ENCODE peak calls at places on chromosomes 11 and 22, in seven cellular contexts. One of them, this sample, is unnamed.
A peak's percentile ranks its signal among the peaks of the same experiment; 100 is the strongest.

GRCh38 chr11:115872418-115872817 is 368.2 kb upstream of the CADM1 start:
- DNase-seq in RWPE2: no peak
- DNase-seq in cardiac muscle cell: no peak
- DNase-seq in PC-3: no peak
- DNase-seq in iPS DF 6.9: no peak
- DNase-seq in right cardiac atrium: no peak
- DNase-seq in pancreas: no peak
- DNase-seq in this sample: no peak

GRCh38 chr11:2523821-2524391 is 79.1 kb downstream of the KCNQ1 start:
- DNase-seq in RWPE2: no peak
- DNase-seq in cardiac muscle cell: no peak
- DNase-seq in PC-3: no peak
- DNase-seq in iPS DF 6.9: no peak
- DNase-seq in right cardiac atrium: peak; percentile 20
- DNase-seq in pancreas: peak; percentile 1
- DNase-seq in this sample: no peak

GRCh38 chr22:39300198-39300830 is 19.1 kb downstream of the RPL3 start:
- DNase-seq in RWPE2: no peak
- DNase-seq in cardiac muscle cell: peak; percentile 32
- DNase-seq in PC-3: no peak
- DNase-seq in iPS DF 6.9: no peak
- DNase-seq in right cardiac atrium: peak; percentile 73
- DNase-seq in pancreas: no peak
- DNase-seq in this sample: no peak

GRCh38 chr11:130874955-130875531 is 41.2 kb downstream of the SNX19 start:
- DNase-seq in RWPE2: no peak
- DNase-seq in cardiac muscle cell: no peak
- DNase-seq in PC-3: no peak
- DNase-seq in iPS DF 6.9: no peak
- DNase-seq in right cardiac atrium: no peak
- DNase-seq in pancreas: no peak
- DNase-seq in this sample: no peak

GRCh38 chr11:58629857-58630256 is 7.4 kb downstream of the CNTF start:
- DNase-seq in RWPE2: no peak
- DNase-seq in cardiac muscle cell: peak; percentile 53
- DNase-seq in PC-3: peak; percentile 67
- DNase-seq in iPS DF 6.9: peak; percentile 37
- DNase-seq in right cardiac atrium: no peak
- DNase-seq in pancreas: no peak
- DNase-seq in this sample: no peak

GRCh38 chr22:42317691-42318547 is 47.5 kb upstream of the TCF20 start:
- DNase-seq in RWPE2: no peak
- DNase-seq in cardiac muscle cell: no peak
- DNase-seq in PC-3: no peak
- DNase-seq in iPS DF 6.9: no peak
- DNase-seq in right cardiac atrium: no peak
- DNase-seq in pancreas: no peak
- DNase-seq in this sample: peak; percentile 67

GRCh38 chr11:34356918-34357645 is 728 bp downstream of the ABTB2 start:
- DNase-seq in RWPE2: peak; percentile 75
- DNase-seq in cardiac muscle cell: peak; percentile 80
- DNase-seq in PC-3: peak; percentile 52
- DNase-seq in iPS DF 6.9: no peak
- DNase-seq in right cardiac atrium: peak; percentile 84
- DNase-seq in pancreas: peak; percentile 56
- DNase-seq in this sample: peak; percentile 63

GRCh38 chr11:17734418-17734911 is at the start of gene KCNC1:
- DNase-seq in RWPE2: no peak
- DNase-seq in cardiac muscle cell: peak; percentile 82
- DNase-seq in PC-3: no peak
- DNase-seq in iPS DF 6.9: no peak
- DNase-seq in right cardiac atrium: no peak
- DNase-seq in pancreas: peak; percentile 32
- DNase-seq in this sample: peak; percentile 21

GRCh38 chr11:14148653-14149273 is 186.2 kb downstream of the SPON1 start:
- DNase-seq in RWPE2: no peak
- DNase-seq in cardiac muscle cell: peak; percentile 49
- DNase-seq in PC-3: peak; percentile 72
- DNase-seq in iPS DF 6.9: no peak
- DNase-seq in right cardiac atrium: no peak
- DNase-seq in pancreas: no peak
- DNase-seq in this sample: no peak

GRCh38 chr22:30573594-30574094 is 821 bp downstream of the GAL3ST1 start:
- DNase-seq in RWPE2: no peak
- DNase-seq in cardiac muscle cell: no peak
- DNase-seq in PC-3: peak; percentile 15
- DNase-seq in iPS DF 6.9: no peak
- DNase-seq in right cardiac atrium: no peak
- DNase-seq in pancreas: peak; percentile 34
- DNase-seq in this sample: no peak

GRCh38 chr11:74134661-74135515 is 35.9 kb downstream of the C2CD3 start:
- DNase-seq in RWPE2: peak; percentile 79
- DNase-seq in cardiac muscle cell: no peak
- DNase-seq in PC-3: no peak
- DNase-seq in iPS DF 6.9: no peak
- DNase-seq in right cardiac atrium: no peak
- DNase-seq in pancreas: no peak
- DNase-seq in this sample: peak; percentile 63

GRCh38 chr11:67409261-67409666 is 5.4 kb downstream of the TBC1D10C start:
- DNase-seq in RWPE2: no peak
- DNase-seq in cardiac muscle cell: no peak
- DNase-seq in PC-3: no peak
- DNase-seq in iPS DF 6.9: no peak
- DNase-seq in right cardiac atrium: no peak
- DNase-seq in pancreas: no peak
- DNase-seq in this sample: no peak

GRCh38 chr11:67410984-67411784 is 4.3 kb upstream of the CARNS1 start:
- DNase-seq in RWPE2: no peak
- DNase-seq in cardiac muscle cell: no peak
- DNase-seq in PC-3: no peak
- DNase-seq in iPS DF 6.9: no peak
- DNase-seq in right cardiac atrium: no peak
- DNase-seq in pancreas: no peak
- DNase-seq in this sample: no peak

GRCh38 chr11:67410369-67410831 is 5.1 kb upstream of the CARNS1 start:
- DNase-seq in RWPE2: no peak
- DNase-seq in cardiac muscle cell: no peak
- DNase-seq in PC-3: no peak
- DNase-seq in iPS DF 6.9: no peak
- DNase-seq in right cardiac atrium: no peak
- DNase-seq in pancreas: no peak
- DNase-seq in this sample: no peak

GRCh38 chr11:67408437-67409200 is 4.7 kb downstream of the TBC1D10C start:
- DNase-seq in RWPE2: no peak
- DNase-seq in cardiac muscle cell: no peak
- DNase-seq in PC-3: no peak
- DNase-seq in iPS DF 6.9: no peak
- DNase-seq in right cardiac atrium: no peak
- DNase-seq in pancreas: no peak
- DNase-seq in this sample: no peak

GRCh38 chr11:67409781-67410368 is 5.6 kb upstream of the CARNS1 start:
- DNase-seq in RWPE2: no peak
- DNase-seq in cardiac muscle cell: peak; percentile 49
- DNase-seq in PC-3: peak; percentile 53
- DNase-seq in iPS DF 6.9: no peak
- DNase-seq in right cardiac atrium: peak; percentile 51
- DNase-seq in pancreas: peak; percentile 61
- DNase-seq in this sample: no peak
- H3K27me3 ChIP-seq in RWPE2: no peaks in the 10 kb centered on the region
- H3K27me3 ChIP-seq in cardiac muscle cell: peaks cover 3% of the 10 kb centered on the region
- H3K27me3 ChIP-seq in PC-3: no peaks in the 10 kb centered on the region
- H3K27me3 ChIP-seq in iPS DF 6.9: no peaks in the 10 kb centered on the region
- H3K27me3 ChIP-seq in right cardiac atrium: no peaks in the 10 kb centered on the region
- H3K27me3 ChIP-seq in pancreas: no peaks in the 10 kb centered on the region
- H3K27me3 ChIP-seq in this sample: no peaks in the 10 kb centered on the region

GRCh38 chr11:27362032-27362431 is 983 bp downstream of the CCDC34 start:
- DNase-seq in RWPE2: no peak
- DNase-seq in cardiac muscle cell: no peak
- DNase-seq in PC-3: peak; percentile 55
- DNase-seq in iPS DF 6.9: no peak
- DNase-seq in right cardiac atrium: no peak
- DNase-seq in pancreas: no peak
- DNase-seq in this sample: no peak

GRCh38 chr11:27367881-27368280 is 4.9 kb upstream of the CCDC34 start:
- DNase-seq in RWPE2: no peak
- DNase-seq in cardiac muscle cell: no peak
- DNase-seq in PC-3: no peak
- DNase-seq in iPS DF 6.9: no peak
- DNase-seq in right cardiac atrium: no peak
- DNase-seq in pancreas: no peak
- DNase-seq in this sample: no peak

GRCh38 chr11:27363576-27364115 is 631 bp upstream of the CCDC34 start:
- DNase-seq in RWPE2: no peak
- DNase-seq in cardiac muscle cell: no peak
- DNase-seq in PC-3: no peak
- DNase-seq in iPS DF 6.9: no peak
- DNase-seq in right cardiac atrium: no peak
- DNase-seq in pancreas: no peak
- DNase-seq in this sample: no peak

GRCh38 chr11:27358306-27358705 is 4.7 kb downstream of the CCDC34 start:
- DNase-seq in RWPE2: no peak
- DNase-seq in cardiac muscle cell: no peak
- DNase-seq in PC-3: no peak
- DNase-seq in iPS DF 6.9: no peak
- DNase-seq in right cardiac atrium: no peak
- DNase-seq in pancreas: no peak
- DNase-seq in this sample: no peak

DNA sequence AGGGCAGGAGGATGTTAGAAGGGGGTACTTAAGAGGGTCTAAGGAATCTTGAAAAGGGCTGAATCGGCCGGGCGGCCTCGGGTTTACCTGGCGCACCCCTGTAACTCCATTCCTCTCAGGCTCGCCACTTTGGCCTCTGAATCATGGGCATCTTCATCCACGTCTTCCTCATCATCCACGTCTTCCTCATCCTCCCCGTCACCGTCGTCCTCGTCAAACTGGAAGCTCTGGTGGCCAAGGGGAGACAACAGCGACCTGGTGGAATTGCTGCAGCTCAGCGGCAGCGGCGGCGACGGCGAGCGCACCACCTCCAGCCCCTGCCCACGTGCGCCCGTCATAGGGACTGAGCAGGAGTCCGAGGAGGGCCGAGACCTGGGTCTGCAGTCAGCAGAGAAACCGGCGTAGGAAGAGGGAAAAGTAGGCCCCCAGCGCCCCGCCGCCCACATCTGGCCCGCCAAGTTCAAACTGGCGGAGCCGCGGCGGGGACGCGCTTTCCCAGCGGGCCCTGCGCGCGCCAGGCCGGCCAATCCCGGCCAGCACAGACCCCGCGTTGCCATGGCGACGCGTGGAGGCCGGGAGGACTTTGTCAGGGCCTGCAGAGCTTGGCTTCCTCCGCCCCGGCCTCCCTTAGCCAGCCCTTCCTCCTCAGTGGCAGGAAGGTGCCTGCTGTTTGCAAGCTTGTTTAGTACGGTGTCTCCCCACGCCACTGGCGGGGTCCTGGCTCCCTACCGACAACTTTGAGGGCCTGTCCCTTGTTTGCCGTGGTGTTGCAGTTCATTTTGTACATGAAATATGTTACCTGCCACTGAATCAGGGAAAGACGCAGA is at the start of gene CCDC34:
- DNase-seq in RWPE2: peak; percentile 90
- DNase-seq in cardiac muscle cell: peak; percentile 97
- DNase-seq in PC-3: peak; percentile 93
- DNase-seq in iPS DF 6.9: peak; percentile 72
- DNase-seq in right cardiac atrium: peak; percentile 97
- DNase-seq in pancreas: peak; percentile 91
- DNase-seq in this sample: peak; percentile 94
- H3K9me3 ChIP-seq in RWPE2: no peaks in the 10 kb centered on the region
- H3K9me3 ChIP-seq in cardiac muscle cell: no peaks in the 10 kb centered on the region
- H3K9me3 ChIP-seq in PC-3: no peaks in the 10 kb centered on the region
- H3K9me3 ChIP-seq in iPS DF 6.9: no peaks in the 10 kb centered on the region
- H3K9me3 ChIP-seq in right cardiac atrium: no peaks in the 10 kb centered on the region
- H3K9me3 ChIP-seq in pancreas: no peaks in the 10 kb centered on the region
- H3K9me3 ChIP-seq in this sample: no peaks in the 10 kb centered on the region

GRCh38 chr11:92219476-92219875 is 5.1 kb upstream of the FAT3 start:
- DNase-seq in RWPE2: no peak
- DNase-seq in cardiac muscle cell: no peak
- DNase-seq in PC-3: no peak
- DNase-seq in iPS DF 6.9: no peak
- DNase-seq in right cardiac atrium: no peak
- DNase-seq in pancreas: no peak
- DNase-seq in this sample: no peak

GRCh38 chr11:92224394-92225205 is at the start of gene FAT3:
- DNase-seq in RWPE2: peak; percentile 52
- DNase-seq in cardiac muscle cell: peak; percentile 80
- DNase-seq in PC-3: no peak
- DNase-seq in iPS DF 6.9: no peak
- DNase-seq in right cardiac atrium: peak; percentile 59
- DNase-seq in pancreas: no peak
- DNase-seq in this sample: peak; percentile 57

GRCh38 chr11:92225206-92225562 is 566 bp downstream of the FAT3 start:
- DNase-seq in RWPE2: peak; percentile 43
- DNase-seq in cardiac muscle cell: peak; percentile 51
- DNase-seq in PC-3: no peak
- DNase-seq in iPS DF 6.9: no peak
- DNase-seq in right cardiac atrium: peak; percentile 45
- DNase-seq in pancreas: no peak
- DNase-seq in this sample: no peak

GRCh38 chr11:92225563-92226308 is 1.1 kb downstream of the FAT3 start:
- DNase-seq in RWPE2: peak; percentile 49
- DNase-seq in cardiac muscle cell: peak; percentile 50
- DNase-seq in PC-3: no peak
- DNase-seq in iPS DF 6.9: no peak
- DNase-seq in right cardiac atrium: peak; percentile 52
- DNase-seq in pancreas: no peak
- DNase-seq in this sample: no peak

GRCh38 chr11:92222701-92223100 is 1.9 kb upstream of the FAT3 start:
- DNase-seq in RWPE2: no peak
- DNase-seq in cardiac muscle cell: no peak
- DNase-seq in PC-3: no peak
- DNase-seq in iPS DF 6.9: no peak
- DNase-seq in right cardiac atrium: no peak
- DNase-seq in pancreas: no peak
- DNase-seq in this sample: no peak
- H3K27me3 ChIP-seq in RWPE2: peaks cover 41% of the 10 kb centered on the region
- H3K27me3 ChIP-seq in cardiac muscle cell: peaks cover 35% of the 10 kb centered on the region
- H3K27me3 ChIP-seq in PC-3: peaks cover 47% of the 10 kb centered on the region
- H3K27me3 ChIP-seq in iPS DF 6.9: no peaks in the 10 kb centered on the region
- H3K27me3 ChIP-seq in right cardiac atrium: peaks cover 4% of the 10 kb centered on the region
- H3K27me3 ChIP-seq in pancreas: no peaks in the 10 kb centered on the region
- H3K27me3 ChIP-seq in this sample: peaks cover 41% of the 10 kb centered on the region

DNA sequence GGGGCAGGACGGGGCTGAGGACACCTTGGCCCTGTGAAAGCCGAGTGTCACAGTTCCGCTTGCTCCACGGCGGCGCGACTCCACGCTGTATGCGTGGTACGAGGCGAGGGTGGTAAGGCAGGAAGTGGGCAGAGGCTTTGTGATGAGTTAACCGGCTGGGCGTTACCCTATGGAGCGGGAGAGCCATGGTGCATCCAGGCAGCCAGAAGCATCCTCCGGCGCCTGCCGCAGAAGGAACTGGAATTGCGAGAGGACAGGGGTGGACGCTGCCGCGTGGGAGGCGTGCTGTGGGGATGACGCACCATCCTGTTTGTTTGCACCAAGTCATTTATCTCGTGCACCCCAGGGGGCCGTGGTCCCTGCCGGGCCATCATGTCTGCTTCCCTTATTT is 643.9 kb downstream of the BRD1 start:
- DNase-seq in RWPE2: no peak
- DNase-seq in cardiac muscle cell: no peak
- DNase-seq in PC-3: no peak
- DNase-seq in iPS DF 6.9: no peak
- DNase-seq in right cardiac atrium: no peak
- DNase-seq in pancreas: no peak
- DNase-seq in this sample: no peak
- H3K9me3 ChIP-seq in RWPE2: no peaks in the 10 kb centered on the region
- H3K9me3 ChIP-seq in cardiac muscle cell: no peaks in the 10 kb centered on the region
- H3K9me3 ChIP-seq in PC-3: no peaks in the 10 kb centered on the region
- H3K9me3 ChIP-seq in iPS DF 6.9: peaks cover 41% of the 10 kb centered on the region
- H3K9me3 ChIP-seq in right cardiac atrium: no peaks in the 10 kb centered on the region
- H3K9me3 ChIP-seq in pancreas: no peaks in the 10 kb centered on the region
- H3K9me3 ChIP-seq in this sample: no peaks in the 10 kb centered on the region